ENCODE peak calls at places on chromosomes 2 and 18, in seven cellular contexts. M, Q, T, X, U, N and F are unnamed samples.

GRCh38 chr2:236691799-236692167 is 122.2 kb downstream of the ACKR3 start:
- DNase-seq in M (no peak), Q (no peak), T (no peak), X (peak; percentile 78), U (peak; percentile 20), N (no peak), F (no peak)

GRCh38 chr2:866009-866680 is 84.5 kb upstream of the SNTG2 start:
- DNase-seq in M (no peak), Q (no peak), T (peak; percentile 64), X (peak; percentile 62), U (no peak), N (no peak), F (no peak)

GRCh38 chr2:76318848-76319247 is 608.1 kb upstream of the GCFC2 start:
- DNase-seq in M (no peak), Q (no peak), T (no peak), X (no peak), U (no peak), N (no peak), F (no peak)

GRCh38 chr2:178109813-178110212 is 2.4 kb upstream of the RBM45 start:
- DNase-seq in M (no peak), Q (peak; percentile 48), T (no peak), X (peak; percentile 33), U (peak; percentile 57), N (no peak), F (peak; percentile 71)

GRCh38 chr2:3494984-3495666 is 24.2 kb downstream of the ADI1 start:
- DNase-seq in M (no peak), Q (no peak), T (no peak), X (no peak), U (no peak), N (no peak), F (no peak)

GRCh38 chr2:182432051-182432450 is 5.2 kb upstream of the PDE1A start:
- DNase-seq in M (no peak), Q (peak; percentile 8), T (no peak), X (no peak), U (no peak), N (no peak), F (no peak)

GRCh38 chr2:121608367-121608766 is 40.9 kb downstream of the CLASP1 start:
- DNase-seq in M (no peak), Q (peak; percentile 11), T (no peak), X (no peak), U (no peak), N (no peak), F (no peak)

GRCh38 chr2:139217641-139218040 is 437.5 kb upstream of the NXPH2 start:
- DNase-seq in M (no peak), Q (no peak), T (no peak), X (no peak), U (no peak), N (no peak), F (no peak)

GRCh38 chr2:136134126-136134525 is 16.2 kb upstream of the CXCR4 start:
- DNase-seq in M (no peak), Q (no peak), T (no peak), X (no peak), U (no peak), N (no peak), F (no peak)

GRCh38 chr18:76396792-76397191 is 98.2 kb downstream of the ZNF516 start:
- DNase-seq in M (no peak), Q (no peak), T (no peak), X (no peak), U (no peak), N (no peak), F (no peak)

GRCh38 chr2:62340981-62341624 is 145.2 kb downstream of the B3GNT2 start:
- DNase-seq in M (no peak), Q (no peak), T (no peak), X (peak; percentile 83), U (peak; percentile 60), N (no peak), F (no peak)

GRCh38 chr2:79782540-79782939 is 269.7 kb downstream of the CTNNA2 start:
- DNase-seq in M (peak; percentile 26), Q (no peak), T (peak; percentile 82), X (peak; percentile 86), U (no peak), N (peak; percentile 77), F (no peak)

GRCh38 chr2:25241452-25241851 is 73.1 kb upstream of the POMC start:
- DNase-seq in M (no peak), Q (no peak), T (no peak), X (no peak), U (no peak), N (no peak), F (no peak)

GRCh38 chr2:124996406-124996805 is 971.3 kb downstream of the CNTNAP5 start:
- DNase-seq in M (no peak), Q (no peak), T (no peak), X (no peak), U (no peak), N (no peak), F (no peak)

GRCh38 chr2:26068602-26069298 is 34.9 kb downstream of the RAB10 start:
- DNase-seq in M (no peak), Q (peak; percentile 91), T (no peak), X (peak; percentile 90), U (peak; percentile 86), N (no peak), F (peak; percentile 8)

GRCh38 chr2:220147590-220147989 is 520.2 kb downstream of the SLC4A3 start:
- DNase-seq in M (no peak), Q (peak; percentile 4), T (no peak), X (no peak), U (no peak), N (no peak), F (no peak)

GRCh38 chr2:108616731-108617161 is 82.5 kb downstream of the LIMS1 start:
- DNase-seq in M (no peak), Q (peak; percentile 55), T (no peak), X (no peak), U (peak; percentile 48), N (no peak), F (peak; percentile 55)

GRCh38 chr2:120175000-120175581 is 48.1 kb downstream of the TMEM185B start:
- DNase-seq in M (peak; percentile 50), Q (peak; percentile 79), T (no peak), X (peak; percentile 68), U (peak; percentile 70), N (no peak), F (peak; percentile 84)

GRCh38 chr18:6370886-6371635 is 43.6 kb downstream of the L3MBTL4 start:
- DNase-seq in M (no peak), Q (no peak), T (no peak), X (no peak), U (no peak), N (no peak), F (no peak)

GRCh38 chr2:127043367-127044164 is 63.4 kb downstream of the BIN1 start:
- DNase-seq in M (no peak), Q (no peak), T (no peak), X (peak; percentile 49), U (no peak), N (no peak), F (no peak)

DNA sequence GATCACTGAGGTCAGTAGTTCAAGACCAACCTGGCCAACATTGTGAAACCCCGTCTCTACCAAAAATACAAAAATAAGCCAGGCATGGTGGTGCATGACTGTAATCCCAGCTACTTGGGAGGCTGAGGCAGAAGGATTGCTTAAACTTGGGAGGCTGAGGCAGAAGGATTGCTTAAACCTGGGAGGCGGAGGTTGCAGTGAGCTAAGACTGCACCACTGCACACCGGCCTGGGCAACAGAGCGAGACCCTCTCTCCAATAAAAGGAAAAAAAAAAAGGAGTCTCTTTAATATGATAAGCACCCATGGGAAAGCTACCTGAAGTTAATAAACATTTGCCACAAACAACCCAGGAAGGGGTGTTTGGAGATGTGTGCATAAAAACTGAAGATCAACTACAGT is 2.6 kb downstream of the STRN start:
- DNase-seq in M (no peak), Q (no peak), T (no peak), X (no peak), U (no peak), N (no peak), F (peak; percentile 21)
- H2AK5ac ChIP-seq in M (no peak overlapping the region), Q (no peak overlapping the region), T (no peak overlapping the region), X (no peak overlapping the region), U (no peak overlapping the region), N (no peak overlapping the region), F (no peak overlapping the region)

GRCh38 chr2:71816815-71817214 is 330.8 kb downstream of the CYP26B1 start:
- DNase-seq in M (no peak), Q (no peak), T (peak; percentile 14), X (no peak), U (no peak), N (no peak), F (no peak)
- H2BK5ac ChIP-seq in M (no peak overlapping the region), Q (no peak overlapping the region), T (no peak overlapping the region), X (no peak overlapping the region), U (no peak overlapping the region), N (no peak overlapping the region), F (no peak overlapping the region)

DNA sequence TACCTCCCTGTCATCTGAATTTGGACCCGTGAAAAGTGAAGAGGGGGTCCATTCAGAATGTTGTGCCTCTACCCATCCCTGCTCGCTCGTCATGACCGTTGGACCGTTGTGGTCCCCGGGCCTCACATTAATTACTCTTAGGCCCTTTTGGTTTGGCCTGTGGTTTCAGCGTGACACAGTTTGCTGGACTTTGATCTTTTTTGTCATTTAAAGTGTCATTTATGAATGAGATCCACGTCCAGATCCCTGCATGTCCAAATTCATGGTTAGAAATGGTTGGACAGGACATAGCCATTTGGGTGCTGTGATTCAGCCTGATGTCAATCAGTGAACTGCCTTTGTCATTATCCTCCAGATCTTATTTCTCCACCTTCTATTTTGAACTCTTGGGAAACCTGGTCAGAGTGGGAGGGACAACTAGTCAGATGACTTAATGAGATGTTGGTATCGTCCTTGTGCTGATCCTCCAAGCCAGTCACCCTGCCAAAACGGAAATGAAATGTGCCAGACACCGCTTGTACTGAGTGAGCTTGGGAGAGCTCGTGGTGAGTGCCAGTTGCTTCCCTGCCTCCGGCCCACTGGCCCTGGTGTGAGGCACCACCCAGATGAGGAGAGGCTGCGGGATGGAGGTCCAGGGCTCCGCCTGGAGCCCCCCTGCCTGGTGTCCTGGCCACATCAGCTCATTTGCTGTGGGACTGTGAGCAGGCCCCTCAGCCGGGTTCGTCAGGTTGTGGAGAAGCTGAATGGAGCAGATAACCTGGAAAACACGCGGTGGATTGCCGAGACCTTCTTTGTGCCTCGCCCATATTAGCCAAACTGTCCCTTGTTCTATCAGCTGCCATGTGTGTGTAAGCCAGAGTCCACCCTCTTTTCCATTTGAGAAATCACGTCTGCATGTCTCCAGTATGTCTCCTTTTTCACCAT is 70.0 kb downstream of the DGKD start:
- DNase-seq in M (no peak), Q (no peak), T (no peak), X (no peak), U (no peak), N (no peak), F (no peak)
- H3K4me1 ChIP-seq in M (peaks cover 6% of the 10 kb centered on the region), Q (peaks cover 23% of the 10 kb centered on the region), T (peaks cover 8% of the 10 kb centered on the region), X (peaks cover 7% of the 10 kb centered on the region), U (peaks cover 4% of the 10 kb centered on the region), N (peaks cover 11% of the 10 kb centered on the region), F (peaks cover 5% of the 10 kb centered on the region)

GRCh38 chr2:15784106-15784885 is 156.1 kb upstream of the MYCN start:
- DNase-seq in M (no peak), Q (no peak), T (no peak), X (no peak), U (no peak), N (no peak), F (no peak)

GRCh38 chr2:15786003-15786654 is 154.2 kb upstream of the MYCN start:
- DNase-seq in M (no peak), Q (no peak), T (no peak), X (no peak), U (no peak), N (no peak), F (no peak)

GRCh38 chr2:15786901-15787300 is 153.4 kb upstream of the MYCN start:
- DNase-seq in M (no peak), Q (no peak), T (no peak), X (no peak), U (no peak), N (no peak), F (no peak)

GRCh38 chr2:15783489-15783888 is 156.9 kb upstream of the MYCN start:
- DNase-seq in M (no peak), Q (no peak), T (no peak), X (no peak), U (no peak), N (no peak), F (no peak)

GRCh38 chr2:15784886-15785801 is 155.2 kb upstream of the MYCN start:
- DNase-seq in M (no peak), Q (no peak), T (no peak), X (no peak), U (no peak), N (no peak), F (no peak)
- H2AK5ac ChIP-seq in M (peak overlapping the region; percentile 22), Q (no peak overlapping the region), T (no peak overlapping the region), X (no peak overlapping the region), U (no peak overlapping the region), N (no peak overlapping the region), F (no peak overlapping the region)